ENCODE peak calls at places on chromosomes 1 and 21, in nine cellular contexts. One of them, this sample, is unnamed.

GRCh38 chr1:55718758-55719671 is 503.9 kb upstream of the USP24 start:
- DNase-seq in tibial artery: peak
- DNase-seq in ureter: peak
- DNase-seq in neural progenitor cell: no peak
- DNase-seq in NCI-H187: no peak
- DNase-seq in substantia nigra: no peak
- DNase-seq in Peyer's patch: no peak
- DNase-seq in AG08396: peak
- DNase-seq in GM12891: no peak
- DNase-seq in this sample: no peak

GRCh38 chr1:1137256-1138045 is 21.6 kb upstream of the C1orf159 start:
- DNase-seq in tibial artery: no peak
- DNase-seq in ureter: no peak
- DNase-seq in neural progenitor cell: no peak
- DNase-seq in NCI-H187: peak
- DNase-seq in substantia nigra: no peak
- DNase-seq in Peyer's patch: peak
- DNase-seq in AG08396: no peak
- DNase-seq in GM12891: peak
- DNase-seq in this sample: no peak

GRCh38 chr21:29378814-29379213 is 80.1 kb downstream of the BACH1 start:
- DNase-seq in tibial artery: no peak
- DNase-seq in ureter: no peak
- DNase-seq in neural progenitor cell: no peak
- DNase-seq in NCI-H187: no peak
- DNase-seq in substantia nigra: no peak
- DNase-seq in Peyer's patch: no peak
- DNase-seq in AG08396: peak
- DNase-seq in GM12891: no peak
- DNase-seq in this sample: no peak

GRCh38 chr1:192579319-192579738 is 3.8 kb downstream of the RGS1 start:
- DNase-seq in tibial artery: no peak
- DNase-seq in ureter: no peak
- DNase-seq in neural progenitor cell: peak
- DNase-seq in NCI-H187: no peak
- DNase-seq in substantia nigra: no peak
- DNase-seq in Peyer's patch: no peak
- DNase-seq in AG08396: no peak
- DNase-seq in GM12891: no peak
- DNase-seq in this sample: no peak

GRCh38 chr1:172818841-172819527 is 160.1 kb downstream of the FASLG start:
- DNase-seq in tibial artery: no peak
- DNase-seq in ureter: no peak
- DNase-seq in neural progenitor cell: no peak
- DNase-seq in NCI-H187: no peak
- DNase-seq in substantia nigra: no peak
- DNase-seq in Peyer's patch: no peak
- DNase-seq in AG08396: no peak
- DNase-seq in GM12891: peak
- DNase-seq in this sample: peak

GRCh38 chr1:151199860-151200581 is 1.7 kb downstream of the PIP5K1A start:
- DNase-seq in tibial artery: peak
- DNase-seq in ureter: no peak
- DNase-seq in neural progenitor cell: no peak
- DNase-seq in NCI-H187: no peak
- DNase-seq in substantia nigra: no peak
- DNase-seq in Peyer's patch: no peak
- DNase-seq in AG08396: peak
- DNase-seq in GM12891: no peak
- DNase-seq in this sample: no peak

GRCh38 chr1:43316738-43317520 is 16.1 kb downstream of the TIE1 start:
- DNase-seq in tibial artery: no peak
- DNase-seq in ureter: no peak
- DNase-seq in neural progenitor cell: no peak
- DNase-seq in NCI-H187: no peak
- DNase-seq in substantia nigra: no peak
- DNase-seq in Peyer's patch: peak
- DNase-seq in AG08396: no peak
- DNase-seq in GM12891: no peak
- DNase-seq in this sample: no peak

GRCh38 chr21:44760376-44760775 is 41.2 kb downstream of the UBE2G2 start:
- DNase-seq in tibial artery: peak
- DNase-seq in ureter: no peak
- DNase-seq in neural progenitor cell: no peak
- DNase-seq in NCI-H187: no peak
- DNase-seq in substantia nigra: no peak
- DNase-seq in Peyer's patch: no peak
- DNase-seq in AG08396: no peak
- DNase-seq in GM12891: no peak
- DNase-seq in this sample: no peak

GRCh38 chr1:41677586-41677985 is 193.1 kb upstream of the EDN2 start:
- DNase-seq in tibial artery: no peak
- DNase-seq in ureter: no peak
- DNase-seq in neural progenitor cell: no peak
- DNase-seq in NCI-H187: no peak
- DNase-seq in substantia nigra: no peak
- DNase-seq in Peyer's patch: no peak
- DNase-seq in AG08396: no peak
- DNase-seq in GM12891: no peak
- DNase-seq in this sample: no peak

GRCh38 chr1:229550812-229551567 is 7.5 kb downstream of the ABCB10 start:
- DNase-seq in tibial artery: no peak
- DNase-seq in ureter: no peak
- DNase-seq in neural progenitor cell: no peak
- DNase-seq in NCI-H187: no peak
- DNase-seq in substantia nigra: no peak
- DNase-seq in Peyer's patch: no peak
- DNase-seq in AG08396: no peak
- DNase-seq in GM12891: no peak
- DNase-seq in this sample: no peak

GRCh38 chr1:29977550-29977949 is 741.2 kb downstream of the PTPRU start:
- DNase-seq in tibial artery: no peak
- DNase-seq in ureter: no peak
- DNase-seq in neural progenitor cell: no peak
- DNase-seq in NCI-H187: no peak
- DNase-seq in substantia nigra: no peak
- DNase-seq in Peyer's patch: no peak
- DNase-seq in AG08396: no peak
- DNase-seq in GM12891: no peak
- DNase-seq in this sample: no peak

GRCh38 chr1:203589201-203589600 is 37.4 kb upstream of the ATP2B4 start:
- DNase-seq in tibial artery: no peak
- DNase-seq in ureter: no peak
- DNase-seq in neural progenitor cell: peak
- DNase-seq in NCI-H187: no peak
- DNase-seq in substantia nigra: no peak
- DNase-seq in Peyer's patch: no peak
- DNase-seq in AG08396: no peak
- DNase-seq in GM12891: no peak
- DNase-seq in this sample: no peak

GRCh38 chr1:109977225-109977624 is 7.3 kb upstream of the AHCYL1 start:
- DNase-seq in tibial artery: peak
- DNase-seq in ureter: no peak
- DNase-seq in neural progenitor cell: no peak
- DNase-seq in NCI-H187: no peak
- DNase-seq in substantia nigra: no peak
- DNase-seq in Peyer's patch: no peak
- DNase-seq in AG08396: no peak
- DNase-seq in GM12891: no peak
- DNase-seq in this sample: no peak

GRCh38 chr21:45016491-45017375 is 57.6 kb upstream of the ADARB1 start:
- DNase-seq in tibial artery: peak
- DNase-seq in ureter: no peak
- DNase-seq in neural progenitor cell: no peak
- DNase-seq in NCI-H187: no peak
- DNase-seq in substantia nigra: no peak
- DNase-seq in Peyer's patch: no peak
- DNase-seq in AG08396: no peak
- DNase-seq in GM12891: no peak
- DNase-seq in this sample: no peak

GRCh38 chr1:94117250-94117851 is 3.6 kb downstream of the ABCA4 start:
- DNase-seq in tibial artery: no peak
- DNase-seq in ureter: no peak
- DNase-seq in neural progenitor cell: no peak
- DNase-seq in NCI-H187: no peak
- DNase-seq in substantia nigra: no peak
- DNase-seq in Peyer's patch: no peak
- DNase-seq in AG08396: no peak
- DNase-seq in GM12891: no peak
- DNase-seq in this sample: no peak

GRCh38 chr1:186605762-186606350 is 74.4 kb downstream of the PTGS2 start:
- DNase-seq in tibial artery: peak
- DNase-seq in ureter: peak
- DNase-seq in neural progenitor cell: peak
- DNase-seq in NCI-H187: no peak
- DNase-seq in substantia nigra: no peak
- DNase-seq in Peyer's patch: no peak
- DNase-seq in AG08396: peak
- DNase-seq in GM12891: no peak
- DNase-seq in this sample: no peak

GRCh38 chr1:89908294-89908992 is 86.5 kb upstream of the ZNF326 start:
- DNase-seq in tibial artery: no peak
- DNase-seq in ureter: no peak
- DNase-seq in neural progenitor cell: no peak
- DNase-seq in NCI-H187: no peak
- DNase-seq in substantia nigra: no peak
- DNase-seq in Peyer's patch: no peak
- DNase-seq in AG08396: no peak
- DNase-seq in GM12891: no peak
- DNase-seq in this sample: no peak

GRCh38 chr1:3986686-3987218 is 86.7 kb upstream of the C1orf174 start:
- DNase-seq in tibial artery: no peak
- DNase-seq in ureter: no peak
- DNase-seq in neural progenitor cell: no peak
- DNase-seq in NCI-H187: no peak
- DNase-seq in substantia nigra: no peak
- DNase-seq in Peyer's patch: no peak
- DNase-seq in AG08396: no peak
- DNase-seq in GM12891: no peak
- DNase-seq in this sample: no peak

GRCh38 chr1:212497553-212497952 is 64.8 kb downstream of the NENF start:
- DNase-seq in tibial artery: no peak
- DNase-seq in ureter: no peak
- DNase-seq in neural progenitor cell: no peak
- DNase-seq in NCI-H187: no peak
- DNase-seq in substantia nigra: no peak
- DNase-seq in Peyer's patch: no peak
- DNase-seq in AG08396: no peak
- DNase-seq in GM12891: no peak
- DNase-seq in this sample: no peak

GRCh38 chr1:226082959-226083302 is 20.4 kb downstream of the H3-3A start:
- DNase-seq in tibial artery: peak
- DNase-seq in ureter: peak
- DNase-seq in neural progenitor cell: peak
- DNase-seq in NCI-H187: no peak
- DNase-seq in substantia nigra: no peak
- DNase-seq in Peyer's patch: no peak
- DNase-seq in AG08396: peak
- DNase-seq in GM12891: no peak
- DNase-seq in this sample: peak

GRCh38 chr1:218851601-218852000 is 322.1 kb upstream of the LYPLAL1 start:
- DNase-seq in tibial artery: no peak
- DNase-seq in ureter: no peak
- DNase-seq in neural progenitor cell: no peak
- DNase-seq in NCI-H187: no peak
- DNase-seq in substantia nigra: no peak
- DNase-seq in Peyer's patch: no peak
- DNase-seq in AG08396: no peak
- DNase-seq in GM12891: no peak
- DNase-seq in this sample: no peak

GRCh38 chr1:70227439-70227838 is 6.3 kb downstream of the SRSF11 start:
- DNase-seq in tibial artery: no peak
- DNase-seq in ureter: no peak
- DNase-seq in neural progenitor cell: no peak
- DNase-seq in NCI-H187: no peak
- DNase-seq in substantia nigra: no peak
- DNase-seq in Peyer's patch: no peak
- DNase-seq in AG08396: no peak
- DNase-seq in GM12891: no peak
- DNase-seq in this sample: no peak

GRCh38 chr1:91894036-91894761 is 8.2 kb upstream of the TGFBR3 start:
- DNase-seq in tibial artery: no peak
- DNase-seq in ureter: no peak
- DNase-seq in neural progenitor cell: no peak
- DNase-seq in NCI-H187: no peak
- DNase-seq in substantia nigra: no peak
- DNase-seq in Peyer's patch: no peak
- DNase-seq in AG08396: no peak
- DNase-seq in GM12891: no peak
- DNase-seq in this sample: no peak

GRCh38 chr1:19086176-19086875 is 123.7 kb downstream of the UBR4 start:
- DNase-seq in tibial artery: no peak
- DNase-seq in ureter: no peak
- DNase-seq in neural progenitor cell: no peak
- DNase-seq in NCI-H187: no peak
- DNase-seq in substantia nigra: no peak
- DNase-seq in Peyer's patch: no peak
- DNase-seq in AG08396: no peak
- DNase-seq in GM12891: no peak
- DNase-seq in this sample: no peak

GRCh38 chr1:91835087-91835521 is 50.8 kb downstream of the TGFBR3 start:
- DNase-seq in tibial artery: no peak
- DNase-seq in ureter: no peak
- DNase-seq in neural progenitor cell: no peak
- DNase-seq in NCI-H187: no peak
- DNase-seq in substantia nigra: no peak
- DNase-seq in Peyer's patch: no peak
- DNase-seq in AG08396: no peak
- DNase-seq in GM12891: no peak
- DNase-seq in this sample: no peak

GRCh38 chr1:162371611-162372010 is 5.0 kb downstream of the SPATA46 start:
- DNase-seq in tibial artery: no peak
- DNase-seq in ureter: no peak
- DNase-seq in neural progenitor cell: no peak
- DNase-seq in NCI-H187: no peak
- DNase-seq in substantia nigra: no peak
- DNase-seq in Peyer's patch: no peak
- DNase-seq in AG08396: peak
- DNase-seq in GM12891: no peak
- DNase-seq in this sample: no peak

GRCh38 chr1:33985656-33986055 is 121.8 kb downstream of the HMGB4 start:
- DNase-seq in tibial artery: peak
- DNase-seq in ureter: no peak
- DNase-seq in neural progenitor cell: no peak
- DNase-seq in NCI-H187: no peak
- DNase-seq in substantia nigra: no peak
- DNase-seq in Peyer's patch: no peak
- DNase-seq in AG08396: peak
- DNase-seq in GM12891: no peak
- DNase-seq in this sample: no peak

GRCh38 chr1:8745749-8746390 is 71.6 kb downstream of the RERE start:
- DNase-seq in tibial artery: no peak
- DNase-seq in ureter: no peak
- DNase-seq in neural progenitor cell: no peak
- DNase-seq in NCI-H187: no peak
- DNase-seq in substantia nigra: no peak
- DNase-seq in Peyer's patch: no peak
- DNase-seq in AG08396: no peak
- DNase-seq in GM12891: no peak
- DNase-seq in this sample: no peak

GRCh38 chr1:3948344-3948743 is 48.3 kb upstream of the C1orf174 start:
- DNase-seq in tibial artery: no peak
- DNase-seq in ureter: no peak
- DNase-seq in neural progenitor cell: no peak
- DNase-seq in NCI-H187: no peak
- DNase-seq in substantia nigra: no peak
- DNase-seq in Peyer's patch: no peak
- DNase-seq in AG08396: no peak
- DNase-seq in GM12891: no peak
- DNase-seq in this sample: no peak

GRCh38 chr1:112852276-112852675 is 103.7 kb downstream of the SLC16A1 start:
- DNase-seq in tibial artery: no peak
- DNase-seq in ureter: no peak
- DNase-seq in neural progenitor cell: no peak
- DNase-seq in NCI-H187: no peak
- DNase-seq in substantia nigra: no peak
- DNase-seq in Peyer's patch: no peak
- DNase-seq in AG08396: no peak
- DNase-seq in GM12891: no peak
- DNase-seq in this sample: no peak

GRCh38 chr1:186793582-186793927 is 35.2 kb upstream of the PLA2G4A start:
- DNase-seq in tibial artery: no peak
- DNase-seq in ureter: no peak
- DNase-seq in neural progenitor cell: no peak
- DNase-seq in NCI-H187: no peak
- DNase-seq in substantia nigra: no peak
- DNase-seq in Peyer's patch: no peak
- DNase-seq in AG08396: no peak
- DNase-seq in GM12891: no peak
- DNase-seq in this sample: no peak